ENCODE peak calls at places on chromosomes 5 and 9, in four cellular contexts. One of them, this sample, is unnamed.

GRCh38 chr9:13939129-13939528 is 374.8 kb downstream of the NFIB start:
- DNase-seq in SK-N-DZ: no peak
- DNase-seq in cerebellum: no peak
- DNase-seq in fibroblast of the aortic adventitia: peak
- DNase-seq in this sample: peak

GRCh38 chr9:69554945-69555344 is 117.2 kb downstream of the APBA1 start:
- DNase-seq in SK-N-DZ: no peak
- DNase-seq in cerebellum: no peak
- DNase-seq in fibroblast of the aortic adventitia: peak
- DNase-seq in this sample: peak

GRCh38 chr5:151195622-151196021 is 28.3 kb downstream of the CCDC69 start:
- DNase-seq in SK-N-DZ: no peak
- DNase-seq in cerebellum: no peak
- DNase-seq in fibroblast of the aortic adventitia: peak
- DNase-seq in this sample: peak

GRCh38 chr5:136192526-136193395 is at the start of gene SMIM32:
- DNase-seq in SK-N-DZ: peak
- DNase-seq in cerebellum: no peak
- DNase-seq in fibroblast of the aortic adventitia: no peak
- DNase-seq in this sample: no peak

GRCh38 chr9:35489313-35490154 is at the start of gene RUSC2:
- DNase-seq in SK-N-DZ: peak
- DNase-seq in cerebellum: peak
- DNase-seq in fibroblast of the aortic adventitia: peak
- DNase-seq in this sample: peak

GRCh38 chr9:135174981-135175380 is 87.5 kb downstream of the OLFM1 start:
- DNase-seq in SK-N-DZ: no peak
- DNase-seq in cerebellum: no peak
- DNase-seq in fibroblast of the aortic adventitia: no peak
- DNase-seq in this sample: no peak

GRCh38 chr5:135243194-135244191 is 155.5 kb downstream of the MACROH2A1 start:
- DNase-seq in SK-N-DZ: peak
- DNase-seq in cerebellum: peak
- DNase-seq in fibroblast of the aortic adventitia: peak
- DNase-seq in this sample: no peak

GRCh38 chr5:179405426-179406030 is 60.3 kb upstream of the ADAMTS2 start:
- DNase-seq in SK-N-DZ: no peak
- DNase-seq in cerebellum: no peak
- DNase-seq in fibroblast of the aortic adventitia: no peak
- DNase-seq in this sample: no peak